ENCODE peak calls at places on chromosomes 5 and 9, in nine cellular contexts. V is body of pancreas; E is tibial nerve; U is WERI-Rb-1; N is PC-9; I is cardiac muscle cell; S is CD4-positive, alpha-beta memory T cell; T is fibroblast of lung; G is GM23248. W is an unnamed sample.
A peak's percentile ranks its signal among the peaks of the same experiment; 100 is the strongest.

GRCh38 chr9:79129865-79130480 is 441.8 kb upstream of the TLE4 start:
- DNase-seq in V (peak; percentile 64), E (no peak), U (peak; percentile 55), N (no peak), I (peak; percentile 56), S (no peak), T (peak; percentile 46), G (peak; percentile 69), W (peak; percentile 84)

GRCh38 chr5:75367401-75367800 is 30.4 kb downstream of the HMGCR start:
- DNase-seq in V (no peak), E (no peak), U (no peak), N (no peak), I (no peak), S (no peak), T (peak; percentile 16), G (peak; percentile 38), W (no peak)

GRCh38 chr9:86667307-86667706 is 280.0 kb downstream of the GAS1 start:
- DNase-seq in V (no peak), E (no peak), U (no peak), N (no peak), I (no peak), S (no peak), T (peak; percentile 49), G (peak; percentile 74), W (no peak)

GRCh38 chr5:179882338-179882737 is 23.7 kb upstream of the MRNIP start:
- DNase-seq in V (no peak), E (no peak), U (no peak), N (no peak), I (no peak), S (no peak), T (no peak), G (no peak), W (no peak)

GRCh38 chr5:84113246-84114118 is 271.2 kb downstream of the EDIL3 start:
- DNase-seq in V (no peak), E (no peak), U (peak; percentile 26), N (no peak), I (no peak), S (no peak), T (peak; percentile 75), G (peak; percentile 7), W (peak; percentile 68)

GRCh38 chr5:80407735-80408474 is at the start of gene ZFYVE16:
- DNase-seq in V (peak; percentile 98), E (peak; percentile 95), U (peak; percentile 98), N (peak; percentile 89), I (peak; percentile 99), S (peak; percentile 96), T (peak; percentile 94), G (peak; percentile 99), W (peak; percentile 99)

GRCh38 chr5:136249678-136250266 is 56.8 kb upstream of the SMIM32 start:
- DNase-seq in V (peak; percentile 68), E (peak; percentile 20), U (peak; percentile 75), N (no peak), I (peak; percentile 80), S (no peak), T (peak; percentile 65), G (peak; percentile 81), W (peak; percentile 86)

GRCh38 chr5:168796840-168797548 is 217.8 kb upstream of the PANK3 start:
- DNase-seq in V (no peak), E (no peak), U (no peak), N (no peak), I (no peak), S (no peak), T (no peak), G (no peak), W (no peak)

GRCh38 chr9:103601287-103601686 is 492.8 kb upstream of the SMC2 start:
- DNase-seq in V (no peak), E (no peak), U (no peak), N (no peak), I (no peak), S (no peak), T (no peak), G (no peak), W (no peak)

GRCh38 chr5:78004559-78004958 is 228.4 kb upstream of the TBCA start:
- DNase-seq in V (no peak), E (no peak), U (no peak), N (no peak), I (no peak), S (no peak), T (peak; percentile 5), G (no peak), W (no peak)

GRCh38 chr9:32955655-32956478 is 45.6 kb downstream of the APTX start:
- DNase-seq in V (peak; percentile 15), E (no peak), U (no peak), N (no peak), I (no peak), S (no peak), T (no peak), G (peak; percentile 23), W (peak; percentile 61)

GRCh38 chr9:130665029-130665430 is 636 bp downstream of the PRDM12 start:
- DNase-seq in V (no peak), E (no peak), U (no peak), N (no peak), I (no peak), S (no peak), T (no peak), G (no peak), W (no peak)

GRCh38 chr9:129989740-129990139 is 53.2 kb downstream of the FNBP1 start:
- DNase-seq in V (no peak), E (peak; percentile 34), U (no peak), N (peak; percentile 59), I (no peak), S (no peak), T (peak; percentile 79), G (peak; percentile 76), W (no peak)

GRCh38 chr5:174397206-174397605 is 327.2 kb upstream of the MSX2 start:
- DNase-seq in V (no peak), E (no peak), U (no peak), N (no peak), I (no peak), S (no peak), T (no peak), G (no peak), W (no peak)

GRCh38 chr5:121691478-121691877 is 160.2 kb upstream of the FTMT start:
- DNase-seq in V (no peak), E (no peak), U (no peak), N (peak; percentile 42), I (peak; percentile 60), S (no peak), T (peak; percentile 2), G (peak; percentile 2), W (peak; percentile 59)

GRCh38 chr9:84975926-84976325 is 306.4 kb downstream of the NTRK2 start:
- DNase-seq in V (no peak), E (no peak), U (no peak), N (peak; percentile 55), I (no peak), S (no peak), T (peak; percentile 64), G (no peak), W (no peak)

GRCh38 chr9:91727316-91727861 is 222.6 kb downstream of the ROR2 start:
- DNase-seq in V (peak; percentile 33), E (no peak), U (peak; percentile 55), N (peak; percentile 37), I (peak; percentile 78), S (peak; percentile 17), T (peak; percentile 28), G (peak; percentile 72), W (peak; percentile 85)

GRCh38 chr9:2494571-2494970 is 127.0 kb upstream of the VLDLR start:
- DNase-seq in V (no peak), E (no peak), U (no peak), N (peak; percentile 44), I (peak; percentile 62), S (no peak), T (peak; percentile 88), G (peak; percentile 82), W (peak; percentile 67)

GRCh38 chr5:65418661-65419060 is 63.1 kb downstream of the ADAMTS6 start:
- DNase-seq in V (no peak), E (no peak), U (no peak), N (no peak), I (no peak), S (no peak), T (peak; percentile 40), G (peak; percentile 39), W (no peak)
- H3K9me3 ChIP-seq in V (no peaks in the 10 kb centered on the region), E (peaks cover 23% of the 10 kb centered on the region), U (peaks cover 7% of the 10 kb centered on the region), N (no peaks in the 10 kb centered on the region), I (no peaks in the 10 kb centered on the region), S (no peaks in the 10 kb centered on the region), T (no peaks in the 10 kb centered on the region), G (peaks cover 6% of the 10 kb centered on the region), W (peaks cover 30% of the 10 kb centered on the region)

GRCh38 chr5:141393267-141393666 is 834 bp downstream of the PCDHGA8 start:
- DNase-seq in V (no peak), E (no peak), U (no peak), N (no peak), I (no peak), S (no peak), T (no peak), G (no peak), W (no peak)

GRCh38 chr5:141398608-141399007 is 861 bp downstream of the PCDHGB5 start:
- DNase-seq in V (no peak), E (no peak), U (no peak), N (no peak), I (no peak), S (no peak), T (no peak), G (no peak), W (no peak)

GRCh38 chr5:141389153-141390042 is 1.9 kb downstream of the PCDHGB4 start:
- DNase-seq in V (no peak), E (no peak), U (no peak), N (no peak), I (no peak), S (no peak), T (no peak), G (no peak), W (no peak)

GRCh38 chr5:141388661-141389060 is 1.2 kb downstream of the PCDHGB4 start:
- DNase-seq in V (no peak), E (no peak), U (no peak), N (no peak), I (no peak), S (no peak), T (no peak), G (no peak), W (no peak)

GRCh38 chr5:141392429-141393198 is at the start of gene PCDHGA8:
- DNase-seq in V (no peak), E (no peak), U (no peak), N (no peak), I (no peak), S (no peak), T (no peak), G (peak; percentile 48), W (no peak)
- H3K9me3 ChIP-seq in V (peaks cover 21% of the 10 kb centered on the region), E (peaks cover 86% of the 10 kb centered on the region), U (peaks cover 4% of the 10 kb centered on the region), N (no peaks in the 10 kb centered on the region), I (peaks cover 7% of the 10 kb centered on the region), S (no peaks in the 10 kb centered on the region), T (peaks cover 4% of the 10 kb centered on the region), G (no peaks in the 10 kb centered on the region), W (peaks cover 68% of the 10 kb centered on the region)

GRCh38 chr9:35152926-35153325 is 8.9 kb upstream of the UNC13B start:
- DNase-seq in V (no peak), E (no peak), U (no peak), N (no peak), I (no peak), S (no peak), T (no peak), G (no peak), W (no peak)
- H3K9me3 ChIP-seq in V (no peaks in the 10 kb centered on the region), E (peaks cover 7% of the 10 kb centered on the region), U (peaks cover 7% of the 10 kb centered on the region), N (peaks cover 6% of the 10 kb centered on the region), I (no peaks in the 10 kb centered on the region), S (no peaks in the 10 kb centered on the region), T (no peaks in the 10 kb centered on the region), G (peaks cover 6% of the 10 kb centered on the region), W (peaks cover 44% of the 10 kb centered on the region)

DNA sequence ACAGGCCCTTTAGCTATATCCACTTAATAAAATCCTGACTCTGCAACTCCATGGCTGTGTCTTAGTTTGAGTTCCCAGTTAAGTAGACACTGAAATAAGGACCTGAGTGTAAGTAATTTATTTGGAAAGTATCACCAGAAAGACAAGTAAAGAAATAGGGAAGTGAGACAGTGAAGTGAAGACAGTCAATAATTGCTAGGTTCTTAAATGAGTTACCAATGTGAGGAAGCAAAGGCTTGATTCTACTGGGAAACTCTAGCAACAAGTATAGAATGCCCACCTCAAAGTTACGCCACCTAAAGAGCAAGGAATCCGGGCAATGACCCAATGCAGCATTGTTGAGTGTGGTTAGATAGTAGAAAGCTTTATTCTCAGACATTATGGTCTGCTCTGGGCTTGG is 383.9 kb downstream of the TLR4 start:
- DNase-seq in V (no peak), E (no peak), U (no peak), N (no peak), I (no peak), S (no peak), T (no peak), G (no peak), W (no peak)
- H3K9me3 ChIP-seq in V (no peaks in the 10 kb centered on the region), E (no peaks in the 10 kb centered on the region), U (no peaks in the 10 kb centered on the region), N (no peaks in the 10 kb centered on the region), I (no peaks in the 10 kb centered on the region), S (no peaks in the 10 kb centered on the region), T (no peaks in the 10 kb centered on the region), G (no peaks in the 10 kb centered on the region), W (no peaks in the 10 kb centered on the region)

W was measured in endodermal cell.